ENCODE peak calls at places on chromosomes 5 and 9, in ten cellular contexts. One of them, this sample, is unnamed.

GRCh38 chr5:108386345-108387061 is 4.6 kb upstream of the FBXL17 start:
- DNase-seq in iris pigment epithelial cell: peak
- DNase-seq in activated gamma-delta T cell: no peak
- DNase-seq in amniotic epithelial cell: peak
- DNase-seq in amygdala: no peak
- DNase-seq in mammary epithelial cell: no peak
- DNase-seq in sigmoid colon: no peak
- DNase-seq in hippocampal formation: no peak
- DNase-seq in psoas muscle: no peak
- DNase-seq in activated T-helper 1 cell treated with Interleukin-2 at 50 U/mL for 16 hours: no peak
- DNase-seq in this sample: no peak

GRCh38 chr9:77218612-77219011 is 41.3 kb downstream of the VPS13A start:
- DNase-seq in iris pigment epithelial cell: peak
- DNase-seq in activated gamma-delta T cell: no peak
- DNase-seq in amniotic epithelial cell: peak
- DNase-seq in amygdala: no peak
- DNase-seq in mammary epithelial cell: peak
- DNase-seq in sigmoid colon: no peak
- DNase-seq in hippocampal formation: no peak
- DNase-seq in psoas muscle: no peak
- DNase-seq in activated T-helper 1 cell treated with Interleukin-2 at 50 U/mL for 16 hours: no peak
- DNase-seq in this sample: no peak

GRCh38 chr5:177332031-177332895 is 19.2 kb downstream of the LMAN2 start:
- DNase-seq in iris pigment epithelial cell: no peak
- DNase-seq in activated gamma-delta T cell: no peak
- DNase-seq in amniotic epithelial cell: no peak
- DNase-seq in amygdala: no peak
- DNase-seq in mammary epithelial cell: no peak
- DNase-seq in sigmoid colon: no peak
- DNase-seq in hippocampal formation: no peak
- DNase-seq in psoas muscle: no peak
- DNase-seq in activated T-helper 1 cell treated with Interleukin-2 at 50 U/mL for 16 hours: no peak
- DNase-seq in this sample: no peak

GRCh38 chr5:73370076-73370475 is 78.5 kb downstream of the FOXD1 start:
- DNase-seq in iris pigment epithelial cell: no peak
- DNase-seq in activated gamma-delta T cell: no peak
- DNase-seq in amniotic epithelial cell: no peak
- DNase-seq in amygdala: no peak
- DNase-seq in mammary epithelial cell: no peak
- DNase-seq in sigmoid colon: no peak
- DNase-seq in hippocampal formation: no peak
- DNase-seq in psoas muscle: no peak
- DNase-seq in activated T-helper 1 cell treated with Interleukin-2 at 50 U/mL for 16 hours: no peak
- DNase-seq in this sample: no peak

GRCh38 chr9:125844611-125845010 is 97.4 kb downstream of the PBX3 start:
- DNase-seq in iris pigment epithelial cell: no peak
- DNase-seq in activated gamma-delta T cell: no peak
- DNase-seq in amniotic epithelial cell: no peak
- DNase-seq in amygdala: no peak
- DNase-seq in mammary epithelial cell: peak
- DNase-seq in sigmoid colon: no peak
- DNase-seq in hippocampal formation: no peak
- DNase-seq in psoas muscle: no peak
- DNase-seq in activated T-helper 1 cell treated with Interleukin-2 at 50 U/mL for 16 hours: no peak
- DNase-seq in this sample: no peak

GRCh38 chr5:74149395-74149794 is 491.1 kb downstream of the ENC1 start:
- DNase-seq in iris pigment epithelial cell: peak
- DNase-seq in activated gamma-delta T cell: no peak
- DNase-seq in amniotic epithelial cell: peak
- DNase-seq in amygdala: peak
- DNase-seq in mammary epithelial cell: peak
- DNase-seq in sigmoid colon: peak
- DNase-seq in hippocampal formation: no peak
- DNase-seq in psoas muscle: no peak
- DNase-seq in activated T-helper 1 cell treated with Interleukin-2 at 50 U/mL for 16 hours: no peak
- DNase-seq in this sample: no peak

GRCh38 chr5:121851643-121852574 is at the start of gene FTMT:
- DNase-seq in iris pigment epithelial cell: no peak
- DNase-seq in activated gamma-delta T cell: peak
- DNase-seq in amniotic epithelial cell: no peak
- DNase-seq in amygdala: no peak
- DNase-seq in mammary epithelial cell: no peak
- DNase-seq in sigmoid colon: no peak
- DNase-seq in hippocampal formation: no peak
- DNase-seq in psoas muscle: no peak
- DNase-seq in activated T-helper 1 cell treated with Interleukin-2 at 50 U/mL for 16 hours: no peak
- DNase-seq in this sample: no peak

GRCh38 chr5:131129306-131129705 is 35.8 kb downstream of the HINT1 start:
- DNase-seq in iris pigment epithelial cell: no peak
- DNase-seq in activated gamma-delta T cell: no peak
- DNase-seq in amniotic epithelial cell: no peak
- DNase-seq in amygdala: no peak
- DNase-seq in mammary epithelial cell: no peak
- DNase-seq in sigmoid colon: no peak
- DNase-seq in hippocampal formation: no peak
- DNase-seq in psoas muscle: no peak
- DNase-seq in activated T-helper 1 cell treated with Interleukin-2 at 50 U/mL for 16 hours: no peak
- DNase-seq in this sample: no peak

GRCh38 chr5:164256351-164256750 is 750.9 kb downstream of the MAT2B start:
- DNase-seq in iris pigment epithelial cell: peak
- DNase-seq in activated gamma-delta T cell: no peak
- DNase-seq in amniotic epithelial cell: peak
- DNase-seq in amygdala: no peak
- DNase-seq in mammary epithelial cell: peak
- DNase-seq in sigmoid colon: no peak
- DNase-seq in hippocampal formation: no peak
- DNase-seq in psoas muscle: no peak
- DNase-seq in activated T-helper 1 cell treated with Interleukin-2 at 50 U/mL for 16 hours: no peak
- DNase-seq in this sample: no peak

GRCh38 chr5:155982354-155982753 is 344.6 kb upstream of the SGCD start:
- DNase-seq in iris pigment epithelial cell: no peak
- DNase-seq in activated gamma-delta T cell: no peak
- DNase-seq in amniotic epithelial cell: no peak
- DNase-seq in amygdala: no peak
- DNase-seq in mammary epithelial cell: no peak
- DNase-seq in sigmoid colon: no peak
- DNase-seq in hippocampal formation: no peak
- DNase-seq in psoas muscle: no peak
- DNase-seq in activated T-helper 1 cell treated with Interleukin-2 at 50 U/mL for 16 hours: no peak
- DNase-seq in this sample: no peak

GRCh38 chr5:92409131-92409530 is 1026.0 kb upstream of the ARRDC3 start:
- DNase-seq in iris pigment epithelial cell: peak
- DNase-seq in activated gamma-delta T cell: no peak
- DNase-seq in amniotic epithelial cell: peak
- DNase-seq in amygdala: no peak
- DNase-seq in mammary epithelial cell: no peak
- DNase-seq in sigmoid colon: no peak
- DNase-seq in hippocampal formation: no peak
- DNase-seq in psoas muscle: no peak
- DNase-seq in activated T-helper 1 cell treated with Interleukin-2 at 50 U/mL for 16 hours: no peak
- DNase-seq in this sample: no peak

GRCh38 chr9:38066907-38067610 is 2.0 kb downstream of the SHB start:
- DNase-seq in iris pigment epithelial cell: peak
- DNase-seq in activated gamma-delta T cell: no peak
- DNase-seq in amniotic epithelial cell: peak
- DNase-seq in amygdala: no peak
- DNase-seq in mammary epithelial cell: peak
- DNase-seq in sigmoid colon: peak
- DNase-seq in hippocampal formation: peak
- DNase-seq in psoas muscle: peak
- DNase-seq in activated T-helper 1 cell treated with Interleukin-2 at 50 U/mL for 16 hours: peak
- DNase-seq in this sample: peak

GRCh38 chr9:114775121-114775520 is 30.7 kb downstream of the TNFSF15 start:
- DNase-seq in iris pigment epithelial cell: no peak
- DNase-seq in activated gamma-delta T cell: no peak
- DNase-seq in amniotic epithelial cell: no peak
- DNase-seq in amygdala: no peak
- DNase-seq in mammary epithelial cell: no peak
- DNase-seq in sigmoid colon: no peak
- DNase-seq in hippocampal formation: no peak
- DNase-seq in psoas muscle: no peak
- DNase-seq in activated T-helper 1 cell treated with Interleukin-2 at 50 U/mL for 16 hours: no peak
- DNase-seq in this sample: no peak

GRCh38 chr5:181052526-181052927 is 12.5 kb downstream of the BTNL9 start:
- DNase-seq in iris pigment epithelial cell: peak
- DNase-seq in activated gamma-delta T cell: no peak
- DNase-seq in amniotic epithelial cell: peak
- DNase-seq in amygdala: no peak
- DNase-seq in mammary epithelial cell: no peak
- DNase-seq in sigmoid colon: no peak
- DNase-seq in hippocampal formation: no peak
- DNase-seq in psoas muscle: no peak
- DNase-seq in activated T-helper 1 cell treated with Interleukin-2 at 50 U/mL for 16 hours: no peak
- DNase-seq in this sample: no peak